ENCODE peak calls at places on chromosomes 13 and 19, in ten cellular contexts. I, B, G, L, H, K, T, A, V and W are unnamed samples.

GRCh38 chr13:44309771-44310767 is 63.6 kb upstream of the SERP2 start:
- DNase-seq in I (peak; percentile 53), B (no peak), G (no peak), L (no peak), H (peak; percentile 89), K (no peak), T (no peak), A (peak; percentile 50), V (no peak), W (no peak)

GRCh38 chr19:48397636-48398328 is 4.3 kb downstream of the GRIN2D start:
- DNase-seq in I (no peak), B (no peak), G (no peak), L (no peak), H (no peak), K (no peak), T (no peak), A (no peak), V (no peak), W (no peak)

GRCh38 chr19:12126707-12127106 is 13.4 kb downstream of the ZNF20 start:
- DNase-seq in I (no peak), B (no peak), G (no peak), L (no peak), H (peak; percentile 26), K (peak; percentile 14), T (no peak), A (peak; percentile 30), V (no peak), W (no peak)

GRCh38 chr19:46803555-46803954 is 15.2 kb upstream of the SLC1A5 start:
- DNase-seq in I (no peak), B (no peak), G (no peak), L (no peak), H (peak; percentile 42), K (no peak), T (no peak), A (no peak), V (no peak), W (no peak)

GRCh38 chr13:48437381-48437780 is 24.5 kb upstream of the LPAR6 start:
- DNase-seq in I (peak; percentile 62), B (peak; percentile 10), G (no peak), L (no peak), H (peak; percentile 38), K (no peak), T (no peak), A (peak; percentile 88), V (no peak), W (no peak)

GRCh38 chr13:54750521-54750920 is 1721.9 kb downstream of the OLFM4 start:
- DNase-seq in I (no peak), B (no peak), G (no peak), L (no peak), H (no peak), K (no peak), T (no peak), A (no peak), V (no peak), W (no peak)

GRCh38 chr19:27962260-27962659 is 1250.7 kb downstream of the UQCRFS1 start:
- DNase-seq in I (peak; percentile 77), B (no peak), G (no peak), L (no peak), H (no peak), K (no peak), T (no peak), A (peak; percentile 38), V (no peak), W (no peak)

GRCh38 chr13:96988441-96988840 is 5.8 kb downstream of the OXGR1 start:
- DNase-seq in I (no peak), B (no peak), G (no peak), L (no peak), H (no peak), K (no peak), T (no peak), A (no peak), V (no peak), W (no peak)

GRCh38 chr13:63446329-63446728 is 2030.7 kb upstream of the PCDH20 start:
- DNase-seq in I (no peak), B (no peak), G (no peak), L (no peak), H (no peak), K (no peak), T (no peak), A (no peak), V (no peak), W (peak; percentile 6)